ENCODE peak calls at places on chromosomes 11 and 22, in ten cellular contexts. C, U, J, L, S, F, T, H, E and R are unnamed samples.

GRCh38 chr11:128585498-128586238 is 1.7 kb downstream of the ETS1 start:
- DNase-seq in C (no peak), U (no peak), J (no peak), L (no peak), S (no peak), F (no peak), T (no peak), H (no peak), E (peak; percentile 48), R (no peak)

GRCh38 chr22:38247713-38248112 is 25.1 kb downstream of the TMEM184B start:
- DNase-seq in C (no peak), U (no peak), J (no peak), L (no peak), S (no peak), F (no peak), T (no peak), H (no peak), E (no peak), R (no peak)

GRCh38 chr22:21611210-21611977 is 18.4 kb downstream of the YDJC start:
- DNase-seq in C (no peak), U (no peak), J (no peak), L (no peak), S (no peak), F (no peak), T (no peak), H (no peak), E (no peak), R (no peak)

GRCh38 chr11:2661173-2662023 is 38.4 kb downstream of the KCNQ1OT1 start:
- DNase-seq in C (no peak), U (no peak), J (no peak), L (no peak), S (no peak), F (no peak), T (no peak), H (no peak), E (no peak), R (no peak)

GRCh38 chr11:13209379-13209778 is 68.2 kb upstream of the BMAL1 start:
- DNase-seq in C (no peak), U (no peak), J (no peak), L (no peak), S (no peak), F (no peak), T (no peak), H (no peak), E (no peak), R (no peak)

GRCh38 chr11:96238563-96239166 is 104.3 kb downstream of the MAML2 start:
- DNase-seq in C (no peak), U (peak; percentile 58), J (no peak), L (no peak), S (no peak), F (no peak), T (no peak), H (no peak), E (no peak), R (no peak)

GRCh38 chr11:9210224-9210921 is 54.8 kb downstream of the DENND5A start:
- DNase-seq in C (no peak), U (peak; percentile 13), J (no peak), L (no peak), S (no peak), F (no peak), T (no peak), H (peak; percentile 20), E (no peak), R (no peak)

GRCh38 chr11:47979378-47980092 is 824 bp upstream of the PTPRJ start:
- DNase-seq in C (no peak), U (no peak), J (no peak), L (no peak), S (no peak), F (no peak), T (peak; percentile 69), H (no peak), E (peak; percentile 75), R (no peak)

GRCh38 chr22:30390974-30391691 is 3.9 kb upstream of the RNF215 start:
- DNase-seq in C (peak; percentile 84), U (peak; percentile 85), J (peak; percentile 57), L (peak; percentile 51), S (peak; percentile 83), F (peak; percentile 90), T (no peak), H (peak; percentile 79), E (peak; percentile 71), R (peak; percentile 80)